ENCODE peak calls at places on chromosomes 5 and 9, in five cellular contexts. X is K562, P is GM12878, Z is HepG2, L is H1. O is an unnamed sample.
A peak's percentile ranks its signal among the peaks of the same experiment; 100 is the strongest.

GRCh38 chr5:144183254-144183889 is 12.7 kb downstream of the KCTD16 start:
- DNase-seq in X (peak; percentile 20), P (no peak), Z (no peak), L (no peak), O (peak; percentile 52)

GRCh38 chr9:108972626-108973209 is 38.5 kb downstream of the ABITRAM start:
- DNase-seq in X (no peak), P (no peak), Z (no peak), L (no peak), O (no peak)

GRCh38 chr9:135240222-135240621 is 152.8 kb downstream of the OLFM1 start:
- DNase-seq in X (no peak), P (no peak), Z (no peak), L (no peak), O (no peak)

GRCh38 chr9:137034039-137034708 is 2.3 kb upstream of the FUT7 start:
- DNase-seq in X (no peak), P (no peak), Z (no peak), L (no peak), O (no peak)

GRCh38 chr5:142717582-142718215 is 31.8 kb upstream of the FGF1 start:
- DNase-seq in X (no peak), P (no peak), Z (peak; percentile 52), L (no peak), O (peak; percentile 75)

GRCh38 chr5:178589180-178590140 is 733 bp downstream of the COL23A1 start:
- DNase-seq in X (peak; percentile 43), P (no peak), Z (no peak), L (no peak), O (peak; percentile 44)

GRCh38 chr5:61450170-61450815 is 118.2 kb downstream of the ZSWIM6 start:
- DNase-seq in X (no peak), P (no peak), Z (no peak), L (no peak), O (no peak)

GRCh38 chr5:5492087-5492933 is 69.8 kb downstream of the ICE1 start:
- DNase-seq in X (peak; percentile 52), P (peak; percentile 25), Z (peak; percentile 54), L (no peak), O (peak; percentile 63)

GRCh38 chr9:25677301-25678146 is 720 bp downstream of the TUSC1 start:
- DNase-seq in X (no peak), P (no peak), Z (no peak), L (no peak), O (peak; percentile 48)

GRCh38 chr5:81230429-81230828 is 2.7 kb upstream of the CKMT2 start:
- DNase-seq in X (no peak), P (no peak), Z (no peak), L (no peak), O (no peak)

GRCh38 chr9:135602789-135603481 is 36.4 kb downstream of the GLT6D1 start:
- DNase-seq in X (peak; percentile 78), P (no peak), Z (no peak), L (peak; percentile 17), O (peak; percentile 70)

GRCh38 chr5:177445052-177446016 is 1.3 kb upstream of the PRR7 start:
- DNase-seq in X (no peak), P (no peak), Z (no peak), L (no peak), O (no peak)

GRCh38 chr9:121821326-121821725 is 169.9 kb downstream of the DAB2IP start:
- DNase-seq in X (no peak), P (no peak), Z (no peak), L (no peak), O (no peak)

GRCh38 chr5:88269222-88269771 is 652 bp upstream of the TMEM161B start:
- DNase-seq in X (peak; percentile 17), P (peak; percentile 12), Z (peak; percentile 6), L (no peak), O (peak; percentile 5)

GRCh38 chr5:171965740-171966139 is 40.7 kb downstream of the FBXW11 start:
- DNase-seq in X (no peak), P (no peak), Z (no peak), L (no peak), O (no peak)

GRCh38 chr5:74762599-74762998 is 4.3 kb downstream of the GFM2 start:
- DNase-seq in X (no peak), P (no peak), Z (peak; percentile 22), L (no peak), O (no peak)
- TF ChIP-seq JUND in X (no peak), P (no peak), Z (no peak), L (no peak), O (no peak)

GRCh38 chr5:55636711-55637110 is 75.4 kb downstream of the SLC38A9 start:
- DNase-seq in X (no peak), P (no peak), Z (peak; percentile 39), L (no peak), O (peak; percentile 60)

GRCh38 chr5:55636177-55636576 is 75.9 kb downstream of the SLC38A9 start:
- DNase-seq in X (no peak), P (no peak), Z (no peak), L (no peak), O (no peak)

GRCh38 chr5:55634204-55634785 is 77.8 kb downstream of the SLC38A9 start:
- DNase-seq in X (no peak), P (no peak), Z (no peak), L (no peak), O (no peak)

GRCh38 chr5:55633574-55634203 is 78.4 kb downstream of the SLC38A9 start:
- DNase-seq in X (no peak), P (no peak), Z (no peak), L (no peak), O (no peak)

DNA sequence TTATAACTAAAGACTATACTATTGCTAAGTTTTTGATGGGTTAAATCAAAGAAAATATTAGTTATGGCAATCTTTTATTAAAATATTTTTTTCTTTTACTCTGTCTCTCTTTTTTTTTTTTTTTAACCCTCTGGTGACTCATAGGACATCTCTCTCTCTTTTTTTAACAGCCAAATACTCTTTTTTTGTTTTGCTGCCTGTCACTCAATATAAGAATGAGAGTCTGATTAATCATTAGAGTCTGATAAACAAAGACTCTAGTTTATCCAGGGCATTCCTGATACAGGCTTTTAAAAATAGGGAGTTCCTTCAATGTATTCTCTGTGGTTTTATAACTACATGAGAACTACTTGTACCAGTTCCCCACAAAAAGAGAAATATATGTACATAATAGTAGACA is 77.3 kb downstream of the SLC38A9 start:
- DNase-seq in X (no peak), P (no peak), Z (no peak), L (no peak), O (no peak)
- TF ChIP-seq JUND in X (no peak), P (no peak), Z (no peak), L (no peak), O (no peak)

GRCh38 chr5:11449217-11449616 is 455.0 kb downstream of the CTNND2 start:
- DNase-seq in X (no peak), P (no peak), Z (no peak), L (no peak), O (no peak)

GRCh38 chr5:11455505-11455904 is 448.7 kb downstream of the CTNND2 start:
- DNase-seq in X (no peak), P (no peak), Z (no peak), L (no peak), O (no peak)

DNA sequence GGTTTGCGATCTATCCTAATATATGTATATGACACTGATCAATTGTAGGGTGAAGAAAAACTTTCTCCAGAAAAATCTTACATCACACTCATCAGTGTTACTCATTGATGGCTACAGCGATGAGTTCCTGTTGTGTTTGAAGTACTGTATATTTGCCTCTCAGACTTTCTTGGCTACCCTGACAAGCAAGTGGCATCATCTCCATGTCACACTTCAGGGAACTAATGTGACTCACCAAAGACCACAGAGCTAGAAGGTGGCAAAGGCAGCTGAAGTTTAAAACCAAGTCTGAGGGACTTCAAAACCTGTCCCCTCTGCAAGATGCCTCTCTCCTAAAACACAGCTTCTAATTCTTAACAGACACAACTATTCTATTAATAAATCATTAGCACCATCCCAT is 451.4 kb downstream of the CTNND2 start:
- DNase-seq in X (no peak), P (no peak), Z (no peak), L (no peak), O (no peak)
- TF ChIP-seq JUND in X (no peak), P (no peak), Z (no peak), L (no peak), O (no peak)

GRCh38 chr5:10475931-10476687 is 34.4 kb downstream of the ROPN1L start:
- DNase-seq in X (peak; percentile 50), P (no peak), Z (no peak), L (no peak), O (no peak)

GRCh38 chr5:10481241-10481932 is 39.7 kb downstream of the ROPN1L start:
- DNase-seq in X (no peak), P (no peak), Z (peak; percentile 53), L (no peak), O (peak; percentile 12)

GRCh38 chr5:10476878-10477277 is 35.2 kb downstream of the ROPN1L start:
- DNase-seq in X (no peak), P (no peak), Z (no peak), L (no peak), O (no peak)

GRCh38 chr5:10478436-10478835 is 36.8 kb downstream of the ROPN1L start:
- DNase-seq in X (no peak), P (no peak), Z (no peak), L (no peak), O (no peak)

DNA sequence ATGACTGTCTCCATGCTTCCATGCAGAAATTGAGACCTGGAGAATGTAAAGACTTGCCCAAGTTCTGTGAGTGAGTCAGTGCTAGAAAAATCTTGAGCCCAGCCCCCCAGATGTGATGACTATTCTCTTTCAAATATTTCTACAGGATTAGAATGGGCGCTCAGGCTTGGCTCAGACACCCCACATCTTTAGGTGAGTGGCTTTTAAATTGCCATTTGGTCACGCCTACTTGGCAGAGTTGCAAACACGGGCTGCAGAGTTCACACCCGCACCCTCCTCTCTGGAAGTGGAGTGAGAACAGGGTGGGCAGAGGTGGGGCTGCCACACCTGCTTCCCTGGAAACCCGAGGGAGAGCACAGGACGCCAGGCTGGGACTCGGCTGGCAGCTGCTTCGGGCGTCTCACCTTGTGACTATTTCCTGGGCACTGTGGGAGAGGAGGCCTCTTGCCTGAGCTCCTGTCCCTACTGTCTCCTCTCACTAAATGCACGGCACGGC is 37.6 kb downstream of the ROPN1L start:
- DNase-seq in X (no peak), P (no peak), Z (no peak), L (no peak), O (no peak)
- TF ChIP-seq JUND in X (no peak), P (no peak), Z (no peak), L (no peak), O (no peak)

GRCh38 chr5:106825379-106825778 is 845.4 kb downstream of the EFNA5 start:
- DNase-seq in X (no peak), P (no peak), Z (no peak), L (no peak), O (no peak)

GRCh38 chr5:106822851-106823250 is 847.9 kb downstream of the EFNA5 start:
- DNase-seq in X (no peak), P (no peak), Z (no peak), L (no peak), O (no peak)

GRCh38 chr5:106827061-106827460 is 843.7 kb downstream of the EFNA5 start:
- DNase-seq in X (no peak), P (no peak), Z (no peak), L (no peak), O (no peak)
- TF ChIP-seq JUND in X (no peak), P (no peak), Z (no peak), L (no peak), O (no peak)

O was measured in T47D.